ENCODE peak calls at places on chromosomes 16 and 17, in nine cellular contexts. O is lower leg skin; Z is Right ventricle myocardium superior; R is tibial nerve; U is A549; T is CD8-positive, alpha-beta T cell; F is ELF-1; I is RWPE1; Y is foreskin fibroblast. J is an unnamed sample.

GRCh38 chr17:62778990-62779681 is 29.0 kb downstream of the MARCHF10 start:
- DNase-seq in U (peak; percentile 92), Y (peak; percentile 98), I (peak; percentile 92), O (peak; percentile 85), R (no peak), Z (no peak), T (no peak), F (peak; percentile 78), J (peak; percentile 70)

GRCh38 chr16:71855937-71856662 is 10.3 kb downstream of the ATXN1L start:
- DNase-seq in Y (no peak), O (no peak), F (no peak), U (no peak), T (no peak), Z (no peak), I (no peak), R (no peak), J (no peak)

GRCh38 chr17:41393826-41394225 is 3.6 kb downstream of the KRT31 start:
- DNase-seq in Y (no peak), F (no peak), Z (no peak), O (no peak), T (no peak), R (no peak), U (no peak), I (no peak), J (no peak)

GRCh38 chr17:76368545-76368944 is 14.8 kb upstream of the PRPSAP1 start:
- DNase-seq in Y (no peak), T (no peak), R (no peak), Z (no peak), I (no peak), F (peak; percentile 40), O (no peak), U (no peak), J (no peak)

GRCh38 chr16:30650369-30651123 is at the start of gene PRR14:
- DNase-seq in I (peak; percentile 96), T (peak; percentile 97), F (peak; percentile 100), Z (peak; percentile 100), R (peak; percentile 99), O (peak; percentile 100), Y (peak; percentile 99), U (peak; percentile 99), J (peak; percentile 99)

GRCh38 chr17:5584383-5584951 is at the start of gene NLRP1:
- DNase-seq in U (peak; percentile 31), R (peak; percentile 82), T (peak; percentile 91), Y (peak; percentile 89), O (peak; percentile 98), I (peak; percentile 96), Z (peak; percentile 93), F (peak; percentile 61), J (peak; percentile 31)

GRCh38 chr16:48852955-48853354 is 243.0 kb upstream of the N4BP1 start:
- DNase-seq in Z (no peak), U (no peak), O (no peak), R (no peak), F (no peak), Y (no peak), I (no peak), T (no peak), J (no peak)

GRCh38 chr17:2415081-2415480 is 14.2 kb upstream of the MNT start:
- DNase-seq in F (no peak), Z (peak; percentile 20), U (no peak), I (no peak), R (no peak), Y (no peak), O (no peak), T (no peak), J (no peak)

GRCh38 chr16:11236855-11237254 is 19.1 kb downstream of the SOCS1 start:
- DNase-seq in F (no peak), U (no peak), Z (no peak), Y (no peak), O (no peak), T (no peak), R (no peak), I (no peak), J (no peak)

GRCh38 chr17:50201226-50201854 is at the start of gene COL1A1:
- DNase-seq in Z (peak; percentile 86), U (no peak), O (peak; percentile 96), T (no peak), F (no peak), I (no peak), Y (peak; percentile 93), R (peak; percentile 76), J (no peak)

GRCh38 chr16:71439531-71439930 is 2.3 kb downstream of the TLE7 start:
- DNase-seq in Y (peak; percentile 10), Z (no peak), U (no peak), F (no peak), T (no peak), O (no peak), I (no peak), R (no peak), J (no peak)

GRCh38 chr16:74605746-74606520 is 981 bp downstream of the GLG1 start:
- DNase-seq in Z (no peak), O (no peak), R (no peak), Y (no peak), F (no peak), T (no peak), U (no peak), I (no peak), J (peak; percentile 58)

GRCh38 chr17:31559647-31560501 is 168.4 kb downstream of the RAB11FIP4 start:
- DNase-seq in I (peak; percentile 47), Z (peak; percentile 63), O (no peak), Y (no peak), F (peak; percentile 45), U (peak; percentile 22), T (no peak), R (no peak), J (no peak)

GRCh38 chr16:55508941-55509920 is at the start of gene LPCAT2:
- DNase-seq in I (peak; percentile 92), O (peak; percentile 96), Z (peak; percentile 95), R (peak; percentile 90), U (peak; percentile 83), F (peak; percentile 95), Y (peak; percentile 81), T (no peak), J (peak; percentile 75)

GRCh38 chr17:15436399-15437369 is 30.7 kb downstream of the CDRT4 start:
- DNase-seq in Y (peak; percentile 64), F (peak; percentile 57), U (peak; percentile 48), T (peak; percentile 3), Z (peak; percentile 84), R (peak; percentile 71), O (peak; percentile 94), I (no peak), J (no peak)

GRCh38 chr17:73591278-73592078 is 52.8 kb downstream of the SDK2 start:
- DNase-seq in I (no peak), F (no peak), T (peak; percentile 57), Z (no peak), R (no peak), U (no peak), Y (no peak), O (no peak), J (no peak)

GRCh38 chr16:85391175-85391707 is 221.9 kb upstream of the GSE1 start:
- DNase-seq in I (no peak), Z (no peak), U (no peak), F (no peak), O (peak; percentile 81), T (no peak), R (no peak), Y (no peak), J (no peak)

GRCh38 chr16:76634847-76635697 is 357.9 kb downstream of the CNTNAP4 start:
- DNase-seq in U (no peak), T (no peak), O (no peak), Y (no peak), R (no peak), F (peak; percentile 49), I (no peak), Z (no peak), J (no peak)

GRCh38 chr17:57284583-57284982 is 28.3 kb downstream of the MSI2 start:
- DNase-seq in T (no peak), O (no peak), I (no peak), Y (no peak), F (no peak), R (no peak), Z (no peak), U (no peak), J (no peak)

GRCh38 chr16:83992624-83993023 is 24.6 kb downstream of the NECAB2 start:
- DNase-seq in T (no peak), Z (peak; percentile 46), Y (peak; percentile 37), F (no peak), R (peak; percentile 25), O (no peak), U (no peak), I (no peak), J (peak; percentile 62)